ENCODE peak calls at places on chromosomes 5 and 9, in eight cellular contexts. N is A549, G is body of pancreas, R is adrenal gland, F is K562, U is endothelial cell of umbilical vein, Q is prostate gland, P is HCT116. K is an unnamed sample.

GRCh38 chr5:79464695-79465332 is 49.1 kb downstream of the HOMER1 start:
- DNase-seq in N (peak; percentile 21), G (no peak), R (no peak), F (peak; percentile 37), U (peak; percentile 38), Q (no peak), P (peak; percentile 10), K (no peak)

GRCh38 chr5:56549096-56549886 is 266.1 kb upstream of the MAP3K1 start:
- DNase-seq in N (no peak), G (no peak), R (no peak), F (no peak), U (peak; percentile 6), Q (no peak), P (no peak), K (no peak)

GRCh38 chr9:94740191-94740874 is 13.8 kb downstream of the AOPEP start:
- DNase-seq in N (no peak), G (no peak), R (no peak), F (no peak), U (no peak), Q (no peak), P (no peak), K (peak; percentile 46)

GRCh38 chr9:135338546-135338945 is 141.0 kb upstream of the PPP1R26 start:
- DNase-seq in N (no peak), G (no peak), R (no peak), F (no peak), U (no peak), Q (no peak), P (no peak), K (no peak)

GRCh38 chr5:144125163-144125726 is 45.2 kb downstream of the YIPF5 start:
- DNase-seq in N (no peak), G (no peak), R (no peak), F (no peak), U (no peak), Q (no peak), P (no peak), K (no peak)

GRCh38 chr5:67805666-67806348 is 409.7 kb upstream of the PIK3R1 start:
- DNase-seq in N (no peak), G (no peak), R (no peak), F (no peak), U (no peak), Q (no peak), P (no peak), K (no peak)

GRCh38 chr5:38468202-38468656 is 88.2 kb downstream of the LIFR start:
- DNase-seq in N (peak; percentile 74), G (no peak), R (no peak), F (no peak), U (peak; percentile 83), Q (no peak), P (peak; percentile 16), K (no peak)

GRCh38 chr5:63961598-63962161 is 565 bp downstream of the HTR1A start:
- DNase-seq in N (no peak), G (no peak), R (no peak), F (no peak), U (no peak), Q (no peak), P (no peak), K (no peak)

GRCh38 chr9:115411993-115412452 is 294.1 kb upstream of the TNC start:
- DNase-seq in N (no peak), G (no peak), R (no peak), F (no peak), U (no peak), Q (no peak), P (no peak), K (no peak)

GRCh38 chr5:55923873-55924500 is 70.8 kb downstream of the IL6ST start:
- DNase-seq in N (no peak), G (no peak), R (no peak), F (no peak), U (no peak), Q (no peak), P (no peak), K (no peak)

GRCh38 chr5:151900876-151901275 is 23.8 kb downstream of the GLRA1 start:
- DNase-seq in N (no peak), G (no peak), R (no peak), F (no peak), U (no peak), Q (no peak), P (no peak), K (no peak)

GRCh38 chr5:16538001-16538400 is 72.4 kb upstream of the ZNF622 start:
- DNase-seq in N (no peak), G (no peak), R (no peak), F (no peak), U (no peak), Q (no peak), P (no peak), K (no peak)

GRCh38 chr5:22391956-22392355 is 461.2 kb downstream of the CDH12 start:
- DNase-seq in N (no peak), G (no peak), R (no peak), F (no peak), U (no peak), Q (no peak), P (no peak), K (no peak)

GRCh38 chr5:52811067-52811749 is 23.5 kb downstream of the ITGA1 start:
- DNase-seq in N (peak; percentile 60), G (no peak), R (no peak), F (no peak), U (no peak), Q (no peak), P (no peak), K (no peak)

GRCh38 chr9:131835132-131835910 is 95.4 kb upstream of the RAPGEF1 start:
- DNase-seq in N (no peak), G (no peak), R (no peak), F (no peak), U (no peak), Q (no peak), P (no peak), K (no peak)

GRCh38 chr5:56088967-56089829 is 94.4 kb upstream of the IL6ST start:
- DNase-seq in N (peak; percentile 47), G (no peak), R (no peak), F (no peak), U (no peak), Q (no peak), P (no peak), K (no peak)

GRCh38 chr5:56640763-56641406 is 174.5 kb upstream of the MAP3K1 start:
- DNase-seq in N (no peak), G (peak; percentile 75), R (no peak), F (no peak), U (no peak), Q (peak; percentile 87), P (no peak), K (peak; percentile 24)

GRCh38 chr5:171309526-171310333 is 682 bp downstream of the TLX3 start:
- DNase-seq in N (peak; percentile 18), G (peak; percentile 26), R (no peak), F (no peak), U (no peak), Q (no peak), P (peak; percentile 42), K (no peak)

GRCh38 chr9:93575706-93576295 is 583 bp upstream of the PHF2 start:
- DNase-seq in N (peak; percentile 39), G (peak; percentile 54), R (peak; percentile 49), F (peak; percentile 75), U (peak; percentile 45), Q (peak; percentile 46), P (no peak), K (peak; percentile 55)
- TF ChIP-seq POLR2A in N (peak; percentile 17), G (peak; percentile 67), R (peak; percentile 13), F (peak; percentile 71), U (no peak), Q (peak; percentile 39), P (no peak), K (no peak)

DNA sequence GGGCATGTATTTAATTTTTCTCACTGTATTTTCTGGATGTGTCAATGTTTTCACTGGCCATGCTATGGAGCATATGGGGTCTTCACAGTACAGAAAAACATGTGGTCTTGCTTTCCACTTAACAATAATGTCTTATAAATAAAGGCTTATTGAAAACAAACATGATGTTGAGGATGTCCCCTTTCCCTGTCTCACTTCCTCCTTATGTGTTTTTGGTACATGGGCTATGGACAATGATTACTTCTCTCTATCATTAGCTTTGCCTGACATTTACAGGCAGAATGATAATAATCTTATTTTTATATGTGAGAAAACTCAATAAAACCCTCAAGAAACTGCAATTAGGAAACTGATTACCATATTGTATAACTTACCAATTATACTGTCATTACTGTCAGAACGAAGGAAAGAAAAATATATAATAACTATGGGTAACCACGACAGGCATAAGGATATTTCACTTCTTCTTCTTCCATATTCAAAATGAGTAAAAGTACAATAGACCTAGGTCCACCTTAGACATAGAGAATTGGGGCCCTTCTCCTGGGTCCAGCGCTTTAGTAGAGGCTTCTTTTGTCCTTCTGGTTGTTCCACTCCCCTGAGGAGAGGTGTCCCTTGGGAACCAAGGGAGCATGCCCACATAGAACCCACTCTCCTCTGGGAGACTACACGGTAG is 375.0 kb downstream of the MAN2A1 start:
- DNase-seq in N (no peak), G (no peak), R (no peak), F (no peak), U (no peak), Q (no peak), P (no peak), K (no peak)
- H3K4me3 ChIP-seq in N (no peak overlapping the region), G (no peak overlapping the region), R (no peak overlapping the region), F (no peak overlapping the region), U (no peak overlapping the region), Q (no peak overlapping the region), P (no peak overlapping the region), K (no peak overlapping the region)

DNA sequence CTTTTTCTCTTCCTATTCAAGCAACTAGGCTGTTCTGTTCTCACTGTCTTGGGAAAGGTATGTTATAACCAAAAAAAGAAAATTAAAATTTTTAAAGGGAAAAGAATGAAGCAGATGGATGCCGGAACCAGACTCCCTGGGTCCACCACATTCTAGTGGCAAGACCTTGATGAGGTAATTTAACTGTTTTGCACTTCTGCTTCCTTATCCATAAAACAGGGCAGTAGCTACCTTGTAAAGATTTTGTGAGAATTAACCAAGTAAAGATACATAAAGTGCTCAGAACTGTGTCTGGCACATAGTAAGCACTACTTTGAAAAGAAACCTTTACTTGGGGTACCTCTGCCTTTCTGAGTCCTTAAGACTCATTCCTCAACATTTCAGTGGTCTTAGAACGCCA is 17.0 kb downstream of the EPB41L4B start:
- DNase-seq in N (no peak), G (no peak), R (no peak), F (no peak), U (no peak), Q (no peak), P (no peak), K (no peak)
- H3K27ac ChIP-seq in N (no peak overlapping the region), G (peak overlapping the region; percentile 1), R (no peak overlapping the region), F (no peak overlapping the region), U (no peak overlapping the region), Q (no peak overlapping the region), P (no peak overlapping the region), K (no peak overlapping the region)

GRCh38 chr9:73050887-73051550 is 98.2 kb upstream of the ALDH1A1 start:
- DNase-seq in N (peak; percentile 97), G (peak; percentile 10), R (no peak), F (no peak), U (no peak), Q (no peak), P (peak; percentile 7), K (no peak)
- TF ChIP-seq POLR2A in N (no peak), G (no peak), R (no peak), F (no peak), U (no peak), Q (no peak), P (no peak), K (no peak)

K was measured in thyroid gland.